ENCODE peak calls at places on chromosomes 11 and 22, in six cellular contexts. G, C, Q, D, N and A are unnamed samples.

GRCh38 chr11:104852811-104853210 is 45.4 kb downstream of the CASP12 start:
- DNase-seq in N (peak; percentile 8), D (no peak), G (no peak), Q (no peak), C (no peak), A (no peak)

GRCh38 chr22:19869497-19870152 is 15.0 kb upstream of the GNB1L start:
- DNase-seq in D (no peak), C (no peak), Q (peak; percentile 45), N (no peak), G (peak; percentile 17), A (no peak)

GRCh38 chr11:40032331-40032730 is 1427.1 kb downstream of the LRRC4C start:
- DNase-seq in C (no peak), G (no peak), N (no peak), Q (no peak), D (no peak), A (no peak)

GRCh38 chr22:20083157-20083890 is 3.3 kb downstream of the DGCR8 start:
- DNase-seq in N (no peak), G (no peak), D (no peak), C (no peak), Q (no peak), A (no peak)

GRCh38 chr22:47574551-47574950 is 812.1 kb downstream of the TBC1D22A start:
- DNase-seq in G (no peak), Q (no peak), D (no peak), N (no peak), C (no peak), A (no peak)

GRCh38 chr22:50112151-50113118 is 22.6 kb downstream of the MOV10L1 start:
- DNase-seq in N (peak; percentile 11), Q (no peak), D (peak; percentile 92), G (no peak), C (peak; percentile 84), A (peak; percentile 46)

GRCh38 chr11:68275721-68276488 is 4.1 kb upstream of the C11orf24 start:
- DNase-seq in Q (no peak), C (no peak), G (no peak), D (no peak), N (peak; percentile 87), A (no peak)

GRCh38 chr11:122803306-122803705 is 35.0 kb upstream of the CRTAM start:
- DNase-seq in G (no peak), Q (no peak), N (peak; percentile 100), C (peak; percentile 27), D (peak; percentile 18), A (no peak)

GRCh38 chr11:75547617-75548054 is 14.4 kb upstream of the SERPINH1 start:
- DNase-seq in C (peak; percentile 62), D (peak; percentile 82), Q (peak; percentile 89), N (no peak), G (peak; percentile 57), A (peak; percentile 81)

GRCh38 chr11:76371170-76371569 is 9.8 kb downstream of the THAP12 start:
- DNase-seq in Q (no peak), C (peak; percentile 35), N (peak; percentile 71), D (peak; percentile 73), G (no peak), A (no peak)

GRCh38 chr11:33045551-33046255 is 6.3 kb downstream of the TCP11L1 start:
- DNase-seq in C (no peak), Q (no peak), G (peak; percentile 80), N (peak; percentile 81), D (peak; percentile 6), A (no peak)

GRCh38 chr11:2930705-2931415 is 1.6 kb upstream of the PHLDA2 start:
- DNase-seq in Q (peak; percentile 71), N (peak; percentile 76), G (peak; percentile 95), C (peak; percentile 60), D (peak; percentile 51), A (peak; percentile 66)

GRCh38 chr11:123378096-123378495 is 52.0 kb upstream of the GRAMD1B start:
- DNase-seq in C (no peak), Q (no peak), G (no peak), N (no peak), D (no peak), A (no peak)

GRCh38 chr11:35215945-35216344 is 77.0 kb downstream of the CD44 start:
- DNase-seq in G (no peak), C (no peak), Q (no peak), N (no peak), D (no peak), A (no peak)

GRCh38 chr11:128604723-128605122 is 17.4 kb upstream of the ETS1 start:
- DNase-seq in G (no peak), Q (no peak), N (no peak), D (no peak), C (no peak), A (no peak)

GRCh38 chr11:128599729-128600128 is 12.4 kb upstream of the ETS1 start:
- DNase-seq in G (no peak), C (no peak), Q (no peak), N (peak; percentile 20), D (no peak), A (no peak)

GRCh38 chr11:128607819-128608218 is 20.5 kb upstream of the ETS1 start:
- DNase-seq in N (no peak), D (no peak), C (no peak), G (no peak), Q (no peak), A (no peak)

GRCh38 chr11:128603003-128603715 is 15.8 kb upstream of the ETS1 start:
- DNase-seq in Q (no peak), N (no peak), D (no peak), C (no peak), G (no peak), A (no peak)

DNA sequence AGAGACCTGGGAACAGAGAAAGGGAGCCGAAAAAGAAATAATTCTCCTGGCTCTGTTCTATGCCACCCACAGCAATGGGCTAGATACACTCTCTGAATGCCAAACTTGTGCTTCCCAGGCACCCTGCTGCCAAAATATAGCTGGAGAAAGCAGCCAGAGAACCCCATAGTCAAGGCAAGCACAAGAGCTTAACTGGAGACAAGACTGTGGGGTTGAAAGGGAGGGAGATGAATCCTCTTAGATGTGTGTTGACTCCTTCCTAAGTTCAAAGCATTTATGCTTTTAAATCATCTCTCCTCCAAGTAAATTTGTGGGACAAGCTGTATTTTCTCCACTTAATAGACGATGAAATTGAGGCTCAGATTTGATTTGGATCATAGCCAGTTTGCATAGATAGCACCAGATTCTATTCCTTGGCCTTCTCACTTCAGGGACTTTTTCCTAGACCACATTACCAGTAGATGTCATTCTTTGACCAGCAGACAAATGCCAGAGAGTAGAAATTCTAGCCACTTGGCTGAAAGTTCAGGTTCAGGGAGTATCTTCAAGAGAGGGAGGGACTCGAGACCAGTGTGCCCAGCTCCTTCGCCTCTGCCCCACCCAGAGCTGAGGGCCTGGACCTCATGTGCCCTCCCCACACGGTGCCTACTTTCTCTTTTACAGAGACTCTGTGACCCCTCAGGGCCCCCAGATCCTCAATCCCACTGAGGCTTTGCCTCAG is 16.6 kb upstream of the ETS1 start:
- DNase-seq in C (peak; percentile 39), N (no peak), Q (no peak), G (no peak), D (peak; percentile 50), A (no peak)
- TF ChIP-seq CTCF in C (no peak), N (no peak), Q (no peak), G (no peak), D (no peak), A (no peak)

DNA sequence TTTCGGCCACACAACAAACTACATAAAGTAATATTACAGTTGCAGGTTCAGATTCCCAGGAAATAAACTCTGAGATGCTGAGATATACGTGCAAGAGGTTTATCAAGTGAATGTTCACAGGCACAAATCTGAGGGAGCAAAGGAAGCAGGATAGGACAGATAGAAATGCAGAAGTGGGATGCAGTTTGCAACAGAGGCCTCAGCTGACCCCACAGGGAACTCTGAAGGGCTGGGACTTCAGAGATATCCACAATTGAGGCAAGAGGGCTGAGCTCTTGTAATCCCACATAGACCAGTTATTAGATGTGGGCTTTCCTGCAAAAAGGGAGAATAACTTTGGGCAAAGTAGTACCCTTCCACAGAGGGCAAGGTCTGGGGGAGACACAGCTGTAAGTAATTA is 25.4 kb upstream of the ARHGAP20 start:
- DNase-seq in N (no peak), C (no peak), Q (no peak), G (no peak), D (no peak), A (no peak)
- TF ChIP-seq CTCF in N (no peak), C (no peak), Q (no peak), G (no peak), D (no peak), A (no peak)

GRCh38 chr11:10026514-10026913 is 267.5 kb downstream of the SBF2 start:
- DNase-seq in N (no peak), G (no peak), C (no peak), Q (no peak), D (peak; percentile 81), A (no peak)
- TF ChIP-seq CTCF in N (no peak), G (no peak), C (no peak), Q (no peak), D (no peak), A (no peak)

GRCh38 chr11:116499396-116500001 is 273.3 kb downstream of the BUD13 start:
- DNase-seq in Q (peak; percentile 91), N (peak; percentile 33), G (peak; percentile 88), C (peak; percentile 76), D (peak; percentile 72), A (peak; percentile 95)
- TF ChIP-seq CTCF in Q (peak; percentile 69), N (peak; percentile 62), G (peak; percentile 60), C (peak; percentile 81), D (peak; percentile 70), A (peak; percentile 93)

DNA sequence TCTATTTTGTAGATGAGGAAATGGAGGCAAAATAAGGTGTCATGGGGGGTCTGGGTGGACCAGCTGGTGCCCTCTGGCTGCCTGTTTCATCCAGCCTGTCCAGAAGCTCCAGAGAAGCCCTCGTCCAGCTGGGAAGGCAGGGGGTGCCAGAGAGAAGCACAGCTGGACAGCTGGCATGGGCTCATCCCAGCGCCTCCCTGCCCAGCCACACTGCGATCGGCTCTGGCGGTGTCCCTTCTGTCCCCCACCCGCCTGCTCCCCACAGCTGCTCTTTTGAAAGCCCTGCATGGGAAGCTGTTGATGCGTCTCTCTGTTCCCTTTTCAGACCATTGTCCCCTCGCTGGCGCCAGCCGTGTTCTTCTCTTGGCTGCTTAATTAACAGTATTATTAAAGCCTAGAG is 86.5 kb downstream of the MN1 start:
- DNase-seq in C (no peak), N (no peak), G (no peak), Q (no peak), D (no peak), A (no peak)
- TF ChIP-seq CTCF in C (no peak), N (peak; percentile 26), G (no peak), Q (no peak), D (no peak), A (no peak)

GRCh38 chr11:58907780-58908179 is 31.5 kb upstream of the GLYATL1 start:
- DNase-seq in G (no peak), N (no peak), C (peak; percentile 28), Q (no peak), D (no peak), A (no peak)

GRCh38 chr11:58905141-58905715 is 34.1 kb upstream of the GLYATL1 start:
- DNase-seq in Q (no peak), G (peak; percentile 41), N (peak; percentile 74), C (no peak), D (peak; percentile 56), A (peak; percentile 53)

GRCh38 chr11:58900479-58901420 is 38.5 kb upstream of the GLYATL1 start:
- DNase-seq in C (peak; percentile 73), G (peak; percentile 90), N (peak; percentile 85), D (peak; percentile 88), Q (no peak), A (peak; percentile 90)

GRCh38 chr11:58902881-58903280 is 36.4 kb upstream of the GLYATL1 start:
- DNase-seq in N (no peak), G (no peak), D (no peak), C (no peak), Q (no peak), A (no peak)

GRCh38 chr11:58905716-58906547 is 33.4 kb upstream of the GLYATL1 start:
- DNase-seq in Q (no peak), C (no peak), D (peak; percentile 89), G (peak; percentile 84), N (peak; percentile 93), A (peak; percentile 68)
- TF ChIP-seq CTCF in Q (no peak), C (no peak), D (peak; percentile 62), G (no peak), N (peak; percentile 54), A (peak; percentile 44)

GRCh38 chr11:12517306-12517705 is 139.9 kb downstream of the PARVA start:
- DNase-seq in D (no peak), C (no peak), N (no peak), Q (peak; percentile 55), G (no peak), A (no peak)
- TF ChIP-seq CTCF in D (no peak), C (no peak), N (no peak), Q (no peak), G (no peak), A (no peak)